ENCODE peak calls at places on chromosome 16, in ten cellular contexts. X is stomach, B is left ventricle myocardium inferior, Q is lower leg skin, F is ovary, K is PC-9, T is AG04449, H is lung, E is cardiac muscle cell, D is kidney epithelial cell. C is an unnamed sample.

GRCh38 chr16:58885528-58886170 is 151.5 kb upstream of the GOT2 start:
- DNase-seq in X (no peak), K (no peak), F (no peak), E (no peak), B (no peak), Q (no peak), D (peak), T (no peak), H (no peak), C (peak)

GRCh38 chr16:81711609-81712329 is 67.3 kb upstream of the PLCG2 start:
- DNase-seq in X (no peak), F (peak), D (peak), T (peak), E (no peak), K (peak), H (no peak), B (peak), Q (no peak), C (no peak)

GRCh38 chr16:67163903-67164558 is 514 bp upstream of the HSF4 start:
- DNase-seq in K (no peak), E (no peak), T (no peak), Q (peak), F (peak), H (no peak), B (no peak), X (no peak), D (no peak), C (no peak)

GRCh38 chr16:9817586-9817985 is 364.6 kb downstream of the GRIN2A start:
- DNase-seq in F (no peak), Q (no peak), B (no peak), X (no peak), E (no peak), D (no peak), H (no peak), K (no peak), T (no peak), C (no peak)

GRCh38 chr16:57480127-57480753 is 6.1 kb downstream of the DOK4 start:
- DNase-seq in X (peak), Q (no peak), F (no peak), H (peak), D (no peak), T (no peak), K (peak), E (peak), B (peak), C (no peak)

GRCh38 chr16:10324210-10324609 is 61.7 kb upstream of the ATF7IP2 start:
- DNase-seq in K (no peak), H (no peak), D (no peak), F (no peak), X (no peak), E (no peak), T (no peak), Q (no peak), B (no peak), C (no peak)

GRCh38 chr16:9955677-9956076 is 226.6 kb downstream of the GRIN2A start:
- DNase-seq in E (no peak), T (no peak), B (no peak), Q (no peak), K (no peak), X (no peak), F (no peak), D (no peak), H (no peak), C (no peak)

GRCh38 chr16:694187-694862 is 4.1 kb upstream of the WDR24 start:
- DNase-seq in E (peak), H (no peak), F (no peak), T (no peak), K (no peak), Q (no peak), B (no peak), X (no peak), D (no peak), C (no peak)

GRCh38 chr16:19203374-19203966 is 35.4 kb downstream of the SYT17 start:
- DNase-seq in B (no peak), T (no peak), F (no peak), Q (no peak), K (no peak), E (no peak), X (peak), H (peak), D (no peak), C (no peak)

GRCh38 chr16:83830091-83830768 is 22.5 kb downstream of the HSBP1 start:
- DNase-seq in X (no peak), E (no peak), D (no peak), F (no peak), H (no peak), K (no peak), B (no peak), T (no peak), Q (peak), C (no peak)

GRCh38 chr16:22638393-22639206 is 127.9 kb downstream of the NPIPB5 start:
- DNase-seq in E (no peak), T (no peak), K (no peak), H (no peak), D (no peak), Q (no peak), X (no peak), B (no peak), F (no peak), C (no peak)

GRCh38 chr16:87052506-87052905 is 264.7 kb downstream of the C16orf95 start:
- DNase-seq in T (no peak), X (no peak), D (no peak), E (no peak), H (no peak), Q (no peak), K (no peak), B (no peak), F (no peak), C (no peak)

GRCh38 chr16:55824473-55824872 is 8.4 kb downstream of the CES1 start:
- DNase-seq in F (no peak), K (no peak), H (no peak), B (no peak), X (no peak), T (no peak), E (no peak), Q (no peak), D (no peak), C (no peak)

GRCh38 chr16:54283735-54284318 is 2.8 kb downstream of the IRX3 start:
- DNase-seq in E (no peak), K (no peak), X (no peak), B (no peak), T (no peak), Q (peak), F (no peak), D (no peak), H (no peak), C (no peak)

GRCh38 chr16:51922476-51922875 is 624.5 kb downstream of the TOX3 start:
- DNase-seq in T (no peak), F (no peak), Q (no peak), E (no peak), K (no peak), B (no peak), X (no peak), H (no peak), D (no peak), C (no peak)

GRCh38 chr16:5062790-5063765 is 2.7 kb downstream of the C16orf89 start:
- DNase-seq in X (no peak), F (no peak), T (no peak), E (no peak), Q (no peak), K (no peak), D (no peak), H (no peak), B (no peak), C (no peak)

GRCh38 chr16:6956511-6956910 is 376.1 kb upstream of the RBFOX1 start:
- DNase-seq in F (no peak), D (no peak), K (no peak), B (no peak), H (no peak), Q (no peak), T (no peak), X (no peak), E (no peak), C (no peak)

GRCh38 chr16:83870830-83871229 is 28.1 kb upstream of the MLYCD start:
- DNase-seq in H (no peak), F (no peak), D (no peak), K (no peak), B (no peak), X (no peak), E (no peak), Q (no peak), T (no peak), C (no peak)

GRCh38 chr16:10949424-10949970 is 5.1 kb downstream of the CLEC16A start:
- DNase-seq in T (no peak), K (peak), F (no peak), X (no peak), E (no peak), H (no peak), B (no peak), Q (no peak), D (no peak), C (peak)

GRCh38 chr16:65621640-65622039 is 499.8 kb upstream of the CDH11 start:
- DNase-seq in T (no peak), B (peak), X (no peak), E (peak), D (no peak), K (no peak), H (no peak), Q (no peak), F (no peak), C (no peak)

GRCh38 chr16:68234188-68235104 is 1.5 kb downstream of the ESRP2 start:
- DNase-seq in X (peak), E (no peak), K (peak), T (no peak), H (peak), B (no peak), F (peak), Q (peak), D (no peak), C (no peak)

GRCh38 chr16:87747626-87748025 is 18.2 kb downstream of the KLHDC4 start:
- DNase-seq in T (no peak), D (no peak), B (no peak), H (no peak), Q (no peak), E (no peak), X (no peak), F (no peak), K (no peak), C (no peak)

GRCh38 chr16:66515543-66516171 is 34.3 kb downstream of the TK2 start:
- DNase-seq in D (no peak), Q (peak), E (no peak), H (no peak), X (no peak), K (no peak), F (peak), T (no peak), B (no peak), C (no peak)

GRCh38 chr16:83903739-83904138 is 4.8 kb downstream of the MLYCD start:
- DNase-seq in H (no peak), F (peak), T (no peak), E (peak), K (no peak), D (no peak), X (no peak), Q (no peak), B (peak), C (no peak)

DNA sequence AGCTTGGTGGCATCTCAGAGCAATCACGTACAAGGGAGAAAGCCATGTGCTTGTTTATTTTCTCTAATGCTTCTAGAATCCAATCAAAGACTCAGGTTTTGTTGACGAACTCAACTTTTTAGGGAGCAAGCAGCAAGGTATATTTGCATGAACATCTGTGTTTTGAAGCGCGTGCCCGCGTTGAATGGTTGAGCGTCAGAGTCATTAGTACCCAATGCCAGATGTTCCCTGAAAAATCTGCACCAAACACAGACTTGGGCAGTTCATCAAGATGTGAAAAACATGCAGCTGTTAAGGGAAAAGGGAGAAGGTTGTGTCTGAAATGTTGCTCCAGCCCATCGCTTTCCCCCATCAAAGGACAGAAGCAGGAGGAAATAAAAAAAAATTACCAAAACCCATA is 170.4 kb downstream of the SNX29 start:
- DNase-seq in Q (no peak), T (no peak), H (no peak), B (no peak), K (no peak), X (no peak), E (no peak), D (no peak), F (no peak), C (no peak)
- H3K4me3 ChIP-seq in Q (no peak), T (no peak), H (no peak), B (no peak), K (no peak), X (no peak), E (no peak), D (no peak), F (no peak), C (no peak)

DNA sequence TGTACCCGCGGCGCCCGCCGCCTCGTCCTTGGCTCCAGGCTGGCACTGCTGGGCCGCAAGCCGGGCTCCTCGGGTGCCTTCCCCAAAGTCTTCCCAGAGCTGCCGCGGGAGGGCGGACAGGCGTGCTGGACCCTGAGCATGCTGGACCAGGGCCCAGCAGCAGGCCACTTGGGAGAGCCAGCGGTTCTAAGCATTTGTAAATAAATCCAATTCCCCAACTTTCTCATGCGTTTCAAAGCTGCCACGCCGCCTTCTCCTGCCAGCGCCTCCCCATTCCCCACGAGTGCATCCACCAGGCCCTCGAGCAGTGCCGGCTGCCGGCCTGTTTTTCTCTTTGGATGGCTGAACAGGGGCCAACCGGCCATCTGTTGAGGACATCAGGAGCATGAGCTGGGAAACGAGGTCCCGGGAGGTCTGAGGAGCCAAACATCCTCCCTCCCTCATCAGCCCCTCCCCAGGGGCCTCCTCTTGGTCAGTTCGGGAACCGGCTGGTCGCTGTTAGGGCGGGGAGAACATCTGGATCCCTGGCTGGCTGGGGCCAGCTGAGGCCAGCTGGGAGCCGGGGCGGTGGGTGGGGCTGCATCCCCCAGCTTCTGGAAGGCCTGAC is 20.6 kb upstream of the PABPN1L start:
- DNase-seq in F (peak), K (no peak), E (no peak), D (no peak), X (peak), H (peak), B (peak), T (no peak), Q (no peak), C (no peak)
- TF ChIP-seq CTCF in F (no peak), K (no peak), E (no peak), D (no peak), X (no peak), H (no peak), B (peak), T (no peak), Q (no peak), C (no peak)

DNA sequence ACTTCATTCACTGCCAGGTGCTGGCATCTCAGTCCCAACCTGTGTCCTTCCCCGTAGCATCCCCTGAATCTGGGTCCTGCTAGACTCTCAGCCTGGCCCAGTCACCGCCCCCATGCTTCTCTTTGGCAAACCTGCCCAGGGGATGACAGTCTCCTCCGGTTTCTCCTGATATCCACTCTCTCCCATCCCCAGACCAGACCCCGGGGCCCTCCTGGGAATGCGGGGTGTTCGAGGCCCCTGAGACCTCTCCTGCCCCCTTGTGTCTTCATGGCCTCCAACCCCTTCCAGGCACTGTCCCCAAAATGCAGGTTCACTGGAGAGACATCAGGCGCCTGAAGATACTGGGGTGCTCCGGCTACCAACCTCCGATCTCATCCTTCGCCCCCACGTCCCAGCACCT is 544 bp downstream of the STX1B start:
- DNase-seq in F (no peak), T (no peak), K (no peak), B (no peak), D (no peak), H (no peak), E (no peak), Q (peak), X (no peak), C (no peak)
- H3K4me3 ChIP-seq in F (no peak), T (peak), K (no peak), B (no peak), D (peak), H (no peak), E (peak), Q (no peak), X (no peak), C (no peak)

DNA sequence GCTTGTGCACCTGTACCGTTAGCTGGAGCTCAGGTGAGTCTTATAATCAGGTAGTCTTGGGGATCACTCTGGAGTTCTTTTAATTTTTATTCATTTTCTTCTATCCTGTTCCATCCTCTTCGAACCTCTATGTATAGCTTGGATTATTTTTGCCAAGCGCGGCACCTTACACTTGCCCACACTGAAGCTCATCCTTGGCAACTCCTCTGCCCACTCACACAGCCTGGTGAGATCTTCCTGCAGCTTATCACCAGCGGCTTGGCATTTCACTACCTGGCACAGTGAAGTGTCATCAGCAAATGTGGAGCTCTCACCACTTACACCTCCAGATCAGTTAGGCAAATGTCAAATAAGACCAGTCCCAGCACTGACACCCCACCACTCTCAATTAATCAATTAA is 116.7 kb downstream of the CACNG3 start:
- DNase-seq in E (no peak), D (no peak), T (no peak), F (no peak), X (no peak), B (no peak), K (no peak), Q (no peak), H (no peak), C (no peak)
- TF ChIP-seq CTCF in E (no peak), D (no peak), T (no peak), F (no peak), X (no peak), B (no peak), K (no peak), Q (no peak), H (no peak), C (no peak)

GRCh38 chr16:35497399-35497798 is 2038.0 kb downstream of the TP53TG3F start:
- DNase-seq in B (no peak), T (no peak), X (no peak), F (no peak), K (no peak), Q (no peak), D (no peak), H (no peak), E (no peak), C (no peak)

GRCh38 chr16:35492225-35492624 is 2032.8 kb downstream of the TP53TG3F start:
- DNase-seq in B (no peak), D (no peak), F (no peak), K (peak), E (no peak), X (no peak), H (no peak), Q (no peak), T (no peak), C (no peak)
- H3K4me3 ChIP-seq in B (no peak), D (no peak), F (no peak), K (no peak), E (no peak), X (no peak), H (no peak), Q (no peak), T (no peak), C (no peak)

DNA sequence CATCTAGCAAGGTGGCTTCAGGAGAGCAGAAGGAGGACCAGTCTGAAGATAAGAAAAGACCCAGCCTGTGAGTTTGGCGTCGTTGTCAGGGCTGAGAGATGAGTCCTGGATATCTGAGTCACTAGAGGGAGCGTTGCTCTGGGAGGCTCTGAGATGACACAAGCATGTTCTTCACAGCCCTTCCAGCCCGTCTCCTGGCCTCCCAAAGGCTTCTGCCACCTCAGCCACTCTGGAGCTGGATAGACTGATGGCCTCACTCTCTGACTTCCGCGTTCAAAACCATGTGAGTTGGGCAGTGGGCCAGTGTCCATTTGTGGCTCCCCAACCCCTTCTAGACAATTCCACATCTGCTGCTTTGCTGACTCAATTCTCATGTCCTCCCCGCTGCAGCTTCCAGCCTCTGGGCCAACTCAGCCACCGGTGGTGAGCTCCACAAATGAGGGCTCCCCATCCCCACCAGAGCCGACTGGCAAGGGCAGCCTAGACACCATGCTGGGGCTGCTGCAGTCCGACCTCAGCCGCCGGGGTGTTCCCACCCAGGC is 2.3 kb downstream of the TGFB1I1 start:
- DNase-seq in H (no peak), X (no peak), F (no peak), D (no peak), E (no peak), B (no peak), K (no peak), T (peak), Q (no peak), C (no peak)
- TF ChIP-seq CTCF in H (no peak), X (no peak), F (no peak), D (no peak), E (no peak), B (no peak), K (no peak), T (no peak), Q (no peak), C (no peak)

DNA sequence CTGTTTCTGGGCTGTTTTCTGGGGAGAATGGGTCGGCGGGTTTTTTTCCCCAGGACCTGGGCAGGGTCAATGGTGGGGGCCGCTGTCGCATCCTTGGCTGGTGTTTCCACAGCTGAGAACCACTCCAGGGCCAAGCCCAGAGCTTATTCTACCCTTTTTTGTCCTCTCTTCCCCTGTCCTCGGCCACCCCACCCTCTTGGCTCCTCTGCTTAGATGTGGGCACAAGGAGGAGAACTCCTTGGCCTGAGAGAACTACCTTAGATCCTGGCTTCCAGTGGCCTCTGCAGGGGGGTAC is 4.0 kb downstream of the NOD2 start:
- DNase-seq in T (no peak), K (no peak), D (no peak), B (no peak), E (no peak), H (no peak), X (no peak), F (no peak), Q (no peak), C (no peak)
- H3K4me3 ChIP-seq in T (no peak), K (no peak), D (no peak), B (peak), E (no peak), H (no peak), X (no peak), F (no peak), Q (no peak), C (peak)

C was measured in GM06990.